ENCODE peak calls at places on chromosomes 7 and 10, in nine cellular contexts. One of them, this sample, is unnamed.

GRCh38 chr10:86373828-86374227 is 7.2 kb upstream of the GRID1 start:
- DNase-seq in iPS DF 6.9: no peak
- DNase-seq in heart right ventricle: no peak
- DNase-seq in H1: peak; percentile 33
- DNase-seq in neural progenitor cell: no peak
- DNase-seq in MM.1S: no peak
- DNase-seq in esophagus squamous epithelium: no peak
- DNase-seq in stomach: peak; percentile 20
- DNase-seq in pancreas: no peak
- DNase-seq in this sample: no peak

GRCh38 chr7:251446-252175 is 38.4 kb upstream of the FOXL3 start:
- DNase-seq in stomach: no peak
- DNase-seq in neural progenitor cell: no peak
- DNase-seq in MM.1S: no peak
- DNase-seq in pancreas: no peak
- DNase-seq in heart right ventricle: no peak
- DNase-seq in iPS DF 6.9: no peak
- DNase-seq in H1: no peak
- DNase-seq in esophagus squamous epithelium: no peak
- DNase-seq in this sample: no peak

GRCh38 chr7:83118347-83119001 is 44.2 kb downstream of the PCLO start:
- DNase-seq in neural progenitor cell: no peak
- DNase-seq in pancreas: no peak
- DNase-seq in stomach: no peak
- DNase-seq in MM.1S: no peak
- DNase-seq in H1: no peak
- DNase-seq in heart right ventricle: no peak
- DNase-seq in esophagus squamous epithelium: no peak
- DNase-seq in iPS DF 6.9: no peak
- DNase-seq in this sample: no peak

GRCh38 chr10:17673517-17674051 is 29.6 kb downstream of the STAM start:
- DNase-seq in heart right ventricle: no peak
- DNase-seq in H1: no peak
- DNase-seq in pancreas: no peak
- DNase-seq in neural progenitor cell: peak; percentile 61
- DNase-seq in iPS DF 6.9: no peak
- DNase-seq in MM.1S: no peak
- DNase-seq in stomach: no peak
- DNase-seq in esophagus squamous epithelium: no peak
- DNase-seq in this sample: no peak

GRCh38 chr7:16646427-16647081 is 573 bp downstream of the BZW2 start:
- DNase-seq in stomach: no peak
- DNase-seq in neural progenitor cell: no peak
- DNase-seq in pancreas: no peak
- DNase-seq in MM.1S: peak; percentile 29
- DNase-seq in esophagus squamous epithelium: no peak
- DNase-seq in heart right ventricle: no peak
- DNase-seq in H1: no peak
- DNase-seq in iPS DF 6.9: no peak
- DNase-seq in this sample: no peak

GRCh38 chr10:129233351-129234148 is 233.5 kb upstream of the MGMT start:
- DNase-seq in neural progenitor cell: no peak
- DNase-seq in stomach: no peak
- DNase-seq in heart right ventricle: no peak
- DNase-seq in iPS DF 6.9: no peak
- DNase-seq in pancreas: no peak
- DNase-seq in MM.1S: peak; percentile 81
- DNase-seq in H1: no peak
- DNase-seq in esophagus squamous epithelium: no peak
- DNase-seq in this sample: no peak

GRCh38 chr7:117834983-117835664 is 38.1 kb downstream of the CTTNBP2 start:
- DNase-seq in MM.1S: no peak
- DNase-seq in iPS DF 6.9: no peak
- DNase-seq in esophagus squamous epithelium: no peak
- DNase-seq in neural progenitor cell: peak; percentile 37
- DNase-seq in heart right ventricle: no peak
- DNase-seq in H1: no peak
- DNase-seq in stomach: no peak
- DNase-seq in pancreas: no peak
- DNase-seq in this sample: peak; percentile 80

GRCh38 chr10:119749455-119749854 is 23.6 kb downstream of the INPP5F start:
- DNase-seq in neural progenitor cell: no peak
- DNase-seq in H1: no peak
- DNase-seq in MM.1S: no peak
- DNase-seq in stomach: no peak
- DNase-seq in iPS DF 6.9: no peak
- DNase-seq in heart right ventricle: no peak
- DNase-seq in pancreas: no peak
- DNase-seq in esophagus squamous epithelium: no peak
- DNase-seq in this sample: no peak

GRCh38 chr7:132275811-132276210 is 300.5 kb downstream of the PLXNA4 start:
- DNase-seq in heart right ventricle: no peak
- DNase-seq in esophagus squamous epithelium: no peak
- DNase-seq in pancreas: no peak
- DNase-seq in neural progenitor cell: no peak
- DNase-seq in H1: no peak
- DNase-seq in stomach: no peak
- DNase-seq in MM.1S: no peak
- DNase-seq in iPS DF 6.9: no peak
- DNase-seq in this sample: no peak

GRCh38 chr10:126243976-126244375 is 144.3 kb downstream of the ADAM12 start:
- DNase-seq in pancreas: no peak
- DNase-seq in MM.1S: no peak
- DNase-seq in neural progenitor cell: no peak
- DNase-seq in stomach: no peak
- DNase-seq in heart right ventricle: no peak
- DNase-seq in H1: no peak
- DNase-seq in esophagus squamous epithelium: no peak
- DNase-seq in iPS DF 6.9: no peak
- DNase-seq in this sample: no peak

GRCh38 chr10:83310688-83311087 is 828.6 kb upstream of the GHITM start:
- DNase-seq in neural progenitor cell: peak; percentile 5
- DNase-seq in esophagus squamous epithelium: no peak
- DNase-seq in pancreas: no peak
- DNase-seq in H1: no peak
- DNase-seq in heart right ventricle: no peak
- DNase-seq in stomach: no peak
- DNase-seq in iPS DF 6.9: no peak
- DNase-seq in MM.1S: no peak
- DNase-seq in this sample: no peak

GRCh38 chr10:124003070-124003419 is 90.4 kb downstream of the CHST15 start:
- DNase-seq in heart right ventricle: no peak
- DNase-seq in stomach: peak; percentile 9
- DNase-seq in neural progenitor cell: no peak
- DNase-seq in iPS DF 6.9: no peak
- DNase-seq in pancreas: peak; percentile 3
- DNase-seq in MM.1S: no peak
- DNase-seq in esophagus squamous epithelium: no peak
- DNase-seq in H1: no peak
- DNase-seq in this sample: no peak

GRCh38 chr7:74275401-74275881 is 13.8 kb upstream of the CLIP2 start:
- DNase-seq in heart right ventricle: no peak
- DNase-seq in esophagus squamous epithelium: no peak
- DNase-seq in stomach: no peak
- DNase-seq in MM.1S: no peak
- DNase-seq in pancreas: no peak
- DNase-seq in neural progenitor cell: peak; percentile 46
- DNase-seq in iPS DF 6.9: peak; percentile 61
- DNase-seq in H1: peak; percentile 78
- DNase-seq in this sample: no peak

GRCh38 chr10:12214763-12215218 is 18.8 kb downstream of the CDC123 start:
- DNase-seq in H1: no peak
- DNase-seq in pancreas: no peak
- DNase-seq in heart right ventricle: no peak
- DNase-seq in neural progenitor cell: peak; percentile 61
- DNase-seq in esophagus squamous epithelium: no peak
- DNase-seq in MM.1S: peak; percentile 56
- DNase-seq in iPS DF 6.9: no peak
- DNase-seq in stomach: no peak
- DNase-seq in this sample: peak; percentile 32

GRCh38 chr10:98060079-98060478 is 29.7 kb upstream of the CRTAC1 start:
- DNase-seq in H1: no peak
- DNase-seq in pancreas: no peak
- DNase-seq in iPS DF 6.9: no peak
- DNase-seq in MM.1S: no peak
- DNase-seq in stomach: no peak
- DNase-seq in esophagus squamous epithelium: no peak
- DNase-seq in neural progenitor cell: no peak
- DNase-seq in heart right ventricle: no peak
- DNase-seq in this sample: no peak

GRCh38 chr10:54800677-54801480 is at the start of gene PCDH15:
- DNase-seq in iPS DF 6.9: peak; percentile 29
- DNase-seq in esophagus squamous epithelium: no peak
- DNase-seq in MM.1S: peak; percentile 88
- DNase-seq in neural progenitor cell: peak; percentile 85
- DNase-seq in H1: peak; percentile 46
- DNase-seq in heart right ventricle: no peak
- DNase-seq in stomach: no peak
- DNase-seq in pancreas: peak; percentile 14
- DNase-seq in this sample: peak; percentile 21
- H3K4me3 ChIP-seq in iPS DF 6.9: no peak within 1 kb of the TSS
- H3K4me3 ChIP-seq in esophagus squamous epithelium: no peak within 1 kb of the TSS
- H3K4me3 ChIP-seq in MM.1S: no peak within 1 kb of the TSS
- H3K4me3 ChIP-seq in neural progenitor cell: no peak within 1 kb of the TSS
- H3K4me3 ChIP-seq in H1: no peak within 1 kb of the TSS
- H3K4me3 ChIP-seq in heart right ventricle: no peak within 1 kb of the TSS
- H3K4me3 ChIP-seq in stomach: no peak within 1 kb of the TSS
- H3K4me3 ChIP-seq in pancreas: no peak within 1 kb of the TSS
- H3K4me3 ChIP-seq in this sample: no peak within 1 kb of the TSS

GRCh38 chr10:89414146-89414878 is at the start of gene IFIT5:
- DNase-seq in H1: no peak
- DNase-seq in MM.1S: peak; percentile 97
- DNase-seq in neural progenitor cell: peak; percentile 86
- DNase-seq in heart right ventricle: peak; percentile 80
- DNase-seq in stomach: peak; percentile 67
- DNase-seq in pancreas: peak; percentile 68
- DNase-seq in iPS DF 6.9: peak; percentile 39
- DNase-seq in esophagus squamous epithelium: no peak
- DNase-seq in this sample: peak; percentile 75

GRCh38 chr10:89414879-89415821 is 782 bp downstream of the IFIT5 start:
- DNase-seq in heart right ventricle: peak; percentile 59
- DNase-seq in neural progenitor cell: peak; percentile 60
- DNase-seq in iPS DF 6.9: no peak
- DNase-seq in MM.1S: peak; percentile 43
- DNase-seq in pancreas: peak; percentile 45
- DNase-seq in H1: peak; percentile 81
- DNase-seq in stomach: peak; percentile 45
- DNase-seq in esophagus squamous epithelium: no peak
- DNase-seq in this sample: peak; percentile 47

GRCh38 chr10:89419548-89419947 is 5.2 kb downstream of the IFIT5 start:
- DNase-seq in esophagus squamous epithelium: no peak
- DNase-seq in H1: no peak
- DNase-seq in MM.1S: no peak
- DNase-seq in neural progenitor cell: no peak
- DNase-seq in stomach: no peak
- DNase-seq in iPS DF 6.9: no peak
- DNase-seq in heart right ventricle: no peak
- DNase-seq in pancreas: no peak
- DNase-seq in this sample: no peak

GRCh38 chr10:89413398-89413912 is 913 bp upstream of the IFIT5 start:
- DNase-seq in heart right ventricle: no peak
- DNase-seq in iPS DF 6.9: no peak
- DNase-seq in H1: no peak
- DNase-seq in pancreas: no peak
- DNase-seq in esophagus squamous epithelium: no peak
- DNase-seq in stomach: no peak
- DNase-seq in neural progenitor cell: no peak
- DNase-seq in MM.1S: no peak
- DNase-seq in this sample: no peak

DNA sequence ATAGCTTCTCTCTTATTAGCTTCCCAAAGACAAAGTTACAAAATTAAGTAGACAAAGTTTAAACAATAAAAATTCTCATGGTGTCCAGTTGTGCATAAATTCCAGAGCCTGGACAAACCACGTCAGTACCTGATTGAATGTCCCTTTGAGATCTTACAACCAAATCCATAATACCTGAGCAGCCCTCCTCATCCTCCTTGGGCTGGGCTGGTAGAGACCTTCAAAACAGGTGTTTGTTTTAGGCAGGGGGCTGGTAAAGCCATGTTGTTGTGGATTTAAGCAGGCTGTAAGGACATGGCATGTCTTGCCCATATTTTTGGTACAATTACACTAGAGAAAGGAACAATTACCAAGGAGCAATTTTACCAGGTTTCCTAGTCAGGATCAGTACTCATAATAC is 2.1 kb downstream of the IFIT5 start:
- DNase-seq in H1: no peak
- DNase-seq in MM.1S: no peak
- DNase-seq in heart right ventricle: no peak
- DNase-seq in neural progenitor cell: no peak
- DNase-seq in esophagus squamous epithelium: no peak
- DNase-seq in iPS DF 6.9: no peak
- DNase-seq in stomach: no peak
- DNase-seq in pancreas: no peak
- DNase-seq in this sample: no peak
- H3K4me1 ChIP-seq in H1: no peaks in the 10 kb centered on the region
- H3K4me1 ChIP-seq in MM.1S: peaks cover 13% of the 10 kb centered on the region
- H3K4me1 ChIP-seq in heart right ventricle: peaks cover 30% of the 10 kb centered on the region
- H3K4me1 ChIP-seq in neural progenitor cell: peaks cover 4% of the 10 kb centered on the region
- H3K4me1 ChIP-seq in esophagus squamous epithelium: peaks cover 23% of the 10 kb centered on the region
- H3K4me1 ChIP-seq in iPS DF 6.9: no peaks in the 10 kb centered on the region
- H3K4me1 ChIP-seq in stomach: peaks cover 18% of the 10 kb centered on the region
- H3K4me1 ChIP-seq in pancreas: peaks cover 10% of the 10 kb centered on the region
- H3K4me1 ChIP-seq in this sample: peaks cover 10% of the 10 kb centered on the region

DNA sequence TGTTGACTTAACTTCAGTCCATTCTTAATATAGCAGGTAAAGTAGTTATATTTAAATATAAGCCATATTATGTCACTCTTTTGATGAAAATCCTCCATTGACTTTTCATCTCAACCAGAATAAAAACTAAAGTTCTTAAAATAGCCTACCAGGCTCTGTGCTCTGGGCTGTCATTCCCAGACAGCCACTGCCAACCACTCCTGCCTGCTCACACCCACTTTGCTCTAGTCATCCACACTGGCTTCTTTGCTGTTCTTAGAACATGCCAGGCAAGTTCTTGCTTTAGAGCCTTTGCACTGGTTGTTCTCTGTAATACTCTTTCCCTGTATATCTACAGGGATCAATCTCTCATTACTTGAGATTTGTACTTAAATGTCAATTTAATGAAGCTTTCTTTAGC is 80.6 kb downstream of the ZEB1 start:
- DNase-seq in heart right ventricle: peak; percentile 27
- DNase-seq in pancreas: no peak
- DNase-seq in H1: no peak
- DNase-seq in iPS DF 6.9: no peak
- DNase-seq in esophagus squamous epithelium: no peak
- DNase-seq in neural progenitor cell: no peak
- DNase-seq in stomach: no peak
- DNase-seq in MM.1S: no peak
- DNase-seq in this sample: peak; percentile 63
- H3K4me3 ChIP-seq in heart right ventricle: no peak overlapping the region
- H3K4me3 ChIP-seq in pancreas: no peak overlapping the region
- H3K4me3 ChIP-seq in H1: no peak overlapping the region
- H3K4me3 ChIP-seq in iPS DF 6.9: no peak overlapping the region
- H3K4me3 ChIP-seq in esophagus squamous epithelium: no peak overlapping the region
- H3K4me3 ChIP-seq in neural progenitor cell: no peak overlapping the region
- H3K4me3 ChIP-seq in stomach: no peak overlapping the region
- H3K4me3 ChIP-seq in MM.1S: no peak overlapping the region
- H3K4me3 ChIP-seq in this sample: no peak overlapping the region

DNA sequence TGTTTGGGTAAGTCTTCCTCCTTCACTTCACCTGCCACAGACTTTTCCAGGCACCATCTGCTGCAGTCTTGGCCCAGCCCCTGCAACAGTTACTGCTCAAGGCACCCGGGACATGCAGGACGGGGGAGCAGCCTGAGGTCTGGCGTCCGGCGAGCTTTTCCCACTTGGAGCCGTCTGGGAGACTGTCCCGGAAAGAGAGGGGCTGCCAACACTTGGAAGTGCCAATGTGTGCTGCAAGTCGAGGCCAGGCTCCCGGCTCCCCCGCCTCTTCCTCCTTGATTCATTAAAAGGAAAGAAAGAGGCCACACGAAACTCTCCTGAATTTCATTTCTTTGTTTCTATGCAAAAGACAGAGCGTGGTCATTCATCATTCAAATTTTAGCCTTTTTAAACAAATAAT is 13.8 kb downstream of the HTRA1 start:
- DNase-seq in stomach: no peak
- DNase-seq in esophagus squamous epithelium: no peak
- DNase-seq in H1: no peak
- DNase-seq in pancreas: no peak
- DNase-seq in iPS DF 6.9: no peak
- DNase-seq in neural progenitor cell: no peak
- DNase-seq in heart right ventricle: peak; percentile 79
- DNase-seq in MM.1S: no peak
- DNase-seq in this sample: no peak
- H3K4me1 ChIP-seq in stomach: no peaks in the 10 kb centered on the region
- H3K4me1 ChIP-seq in esophagus squamous epithelium: peaks cover 27% of the 10 kb centered on the region
- H3K4me1 ChIP-seq in H1: peaks cover 14% of the 10 kb centered on the region
- H3K4me1 ChIP-seq in pancreas: peaks cover 3% of the 10 kb centered on the region
- H3K4me1 ChIP-seq in iPS DF 6.9: peaks cover 16% of the 10 kb centered on the region
- H3K4me1 ChIP-seq in neural progenitor cell: peaks cover 28% of the 10 kb centered on the region
- H3K4me1 ChIP-seq in heart right ventricle: peaks cover 38% of the 10 kb centered on the region
- H3K4me1 ChIP-seq in MM.1S: no peaks in the 10 kb centered on the region
- H3K4me1 ChIP-seq in this sample: peaks cover 18% of the 10 kb centered on the region

This sample was measured in thyroid gland.